ENCODE peak calls at places on chromosomes 1 and 21, in four cellular contexts. Z is pulmonary artery endothelial cell, I is mesothelial cell of epicardium, W is DMS 273 treated with DMSO at 0.1 percent for 48 hours. L is an unnamed sample.

GRCh38 chr1:108190686-108191416 is 9.3 kb downstream of the SLC25A24 start:
- DNase-seq in Z (no peak), W (no peak), I (no peak), L (peak; percentile 75)

GRCh38 chr1:18998016-18998724 is 41.7 kb upstream of the IFFO2 start:
- DNase-seq in I (no peak), Z (no peak), W (no peak), L (no peak)

GRCh38 chr21:41720250-41720649 is 46.6 kb downstream of the RIPK4 start:
- DNase-seq in I (no peak), W (no peak), Z (no peak), L (no peak)

GRCh38 chr1:238811211-238811610 is 575.2 kb upstream of the CHRM3 start:
- DNase-seq in Z (no peak), I (no peak), W (no peak), L (no peak)

GRCh38 chr1:61253059-61253735 is 170.8 kb downstream of the NFIA start:
- DNase-seq in W (peak; percentile 87), Z (no peak), I (no peak), L (peak; percentile 91)

GRCh38 chr1:174769961-174770549 is 229.7 kb upstream of the CACYBP start:
- DNase-seq in W (peak; percentile 48), I (no peak), Z (peak; percentile 11), L (peak; percentile 61)

GRCh38 chr1:113320272-113320671 is 70.0 kb upstream of the MAGI3 start:
- DNase-seq in W (no peak), I (no peak), Z (no peak), L (peak; percentile 41)

GRCh38 chr1:181568736-181569135 is 85.4 kb downstream of the CACNA1E start:
- DNase-seq in Z (no peak), I (no peak), W (no peak), L (no peak)

GRCh38 chr1:167821969-167822685 is 91.8 kb downstream of the ADCY10 start:
- DNase-seq in I (no peak), W (no peak), Z (no peak), L (no peak)

GRCh38 chr1:81186271-81186670 is 614.5 kb upstream of the ADGRL2 start:
- DNase-seq in I (no peak), W (no peak), Z (no peak), L (no peak)

GRCh38 chr1:234535763-234536515 is 57.0 kb upstream of the TARBP1 start:
- DNase-seq in I (no peak), Z (no peak), W (no peak), L (no peak)

GRCh38 chr21:39542736-39543135 is 70.0 kb upstream of the B3GALT5 start:
- DNase-seq in I (no peak), Z (no peak), W (no peak), L (no peak)

GRCh38 chr1:230010618-230011332 is 56.3 kb upstream of the GALNT2 start:
- DNase-seq in I (no peak), Z (no peak), W (no peak), L (no peak)

GRCh38 chr1:29441916-29442668 is 205.8 kb downstream of the PTPRU start:
- DNase-seq in I (no peak), Z (no peak), W (no peak), L (no peak)

GRCh38 chr1:81702903-81703302 is 97.8 kb upstream of the ADGRL2 start:
- DNase-seq in W (no peak), Z (peak; percentile 87), I (no peak), L (no peak)

GRCh38 chr1:85578321-85579295 is 2.0 kb upstream of the CCN1 start:
- DNase-seq in W (no peak), Z (peak; percentile 91), I (no peak), L (no peak)

GRCh38 chr1:4027492-4028138 is 127.5 kb upstream of the C1orf174 start:
- DNase-seq in W (no peak), I (no peak), Z (no peak), L (no peak)

GRCh38 chr1:2451744-2452582 is 24.1 kb upstream of the PLCH2 start:
- DNase-seq in I (no peak), Z (peak; percentile 30), W (no peak), L (peak; percentile 89)

GRCh38 chr21:42063578-42064521 is 7.3 kb upstream of the UMODL1 start:
- DNase-seq in I (no peak), Z (no peak), W (no peak), L (no peak)

GRCh38 chr21:17607684-17608083 is 5.0 kb downstream of the BTG3 start:
- DNase-seq in W (no peak), Z (no peak), I (no peak), L (no peak)

GRCh38 chr1:87972818-87973217 is 644.1 kb downstream of the LMO4 start:
- DNase-seq in W (no peak), I (no peak), Z (no peak), L (no peak)

GRCh38 chr1:192763756-192764155 is 45.1 kb upstream of the RGS2 start:
- DNase-seq in I (no peak), W (no peak), Z (no peak), L (no peak)

GRCh38 chr1:98429851-98430496 is 231.5 kb upstream of the SNX7 start:
- DNase-seq in I (no peak), Z (no peak), W (no peak), L (peak; percentile 30)

GRCh38 chr1:111770916-111771315 is 15.2 kb downstream of the DDX20 start:
- DNase-seq in Z (no peak), I (no peak), W (no peak), L (no peak)

GRCh38 chr1:111204211-111204883 is 3.9 kb upstream of the DENND2D start:
- DNase-seq in I (no peak), Z (no peak), W (no peak), L (no peak)

GRCh38 chr1:89600792-89601191 is 32.1 kb upstream of the LRRC8C start:
- DNase-seq in I (no peak), Z (no peak), W (no peak), L (no peak)

GRCh38 chr21:28704746-28705145 is 287.9 kb downstream of the LTN1 start:
- DNase-seq in I (no peak), Z (no peak), W (peak; percentile 63), L (peak; percentile 88)

GRCh38 chr1:230317823-230318819 is 108.0 kb downstream of the PGBD5 start:
- DNase-seq in W (no peak), Z (no peak), I (peak; percentile 57), L (peak; percentile 37)

L was measured in NCI-H2171 treated with DMSO at 0.1 percent for 48 hours.